ENCODE peak calls at places on chromosomes 6 and 20, in seven cellular contexts. P is skeletal muscle cell; G is activated CD4-positive, alpha-beta T cell treated with anti-CD3 and anti-CD28 coated beads, Interleukin-2, amount 50 U/mL, for 1 hour; X is cardiac septum; L is cardiac muscle cell; M is activated CD4-positive, CD25-positive, alpha-beta regulatory T cell treated with anti-CD3 and anti-CD28 coated beads, Interleukin-2, amount 50 U/mL, for 16 hours; Q is hypothalamus. R is an unnamed sample.

GRCh38 chr20:49161428-49162152 is 26.5 kb downstream of the STAU1 start:
- DNase-seq in P (no peak), G (no peak), X (no peak), L (no peak), M (no peak), Q (no peak), R (no peak)

GRCh38 chr6:150567360-150567759 is 32.3 kb upstream of the PLEKHG1 start:
- DNase-seq in P (no peak), G (no peak), X (no peak), L (peak), M (no peak), Q (no peak), R (no peak)

GRCh38 chr6:157271441-157271840 is 51.9 kb downstream of the TMEM242 start:
- DNase-seq in P (no peak), G (no peak), X (peak), L (no peak), M (no peak), Q (no peak), R (no peak)

GRCh38 chr6:69090132-69090531 is 455.1 kb downstream of the ADGRB3 start:
- DNase-seq in P (peak), G (no peak), X (no peak), L (no peak), M (no peak), Q (no peak), R (no peak)

GRCh38 chr6:161437851-161438250 is 164.0 kb upstream of the AGPAT4 start:
- DNase-seq in P (peak), G (no peak), X (no peak), L (no peak), M (no peak), Q (no peak), R (no peak)

GRCh38 chr6:107917468-107918375 is 40.3 kb downstream of the SEC63 start:
- DNase-seq in P (no peak), G (no peak), X (no peak), L (peak), M (no peak), Q (no peak), R (no peak)

GRCh38 chr20:36320898-36321695 is 15.0 kb downstream of the DLGAP4 start:
- DNase-seq in P (no peak), G (no peak), X (no peak), L (no peak), M (no peak), Q (no peak), R (no peak)

GRCh38 chr20:32961956-32962517 is 42.2 kb downstream of the SUN5 start:
- DNase-seq in P (no peak), G (no peak), X (no peak), L (no peak), M (no peak), Q (no peak), R (no peak)

GRCh38 chr6:69796081-69796626 is 656 bp downstream of the LMBRD1 start:
- DNase-seq in P (peak), G (peak), X (no peak), L (no peak), M (peak), Q (no peak), R (no peak)

GRCh38 chr20:20073851-20074252 is 21.5 kb downstream of the CFAP61 start:
- DNase-seq in P (no peak), G (no peak), X (no peak), L (no peak), M (no peak), Q (no peak), R (no peak)

GRCh38 chr6:72631480-72631879 is 9.6 kb downstream of the KCNQ5 start:
- DNase-seq in P (no peak), G (no peak), X (no peak), L (no peak), M (no peak), Q (no peak), R (no peak)

GRCh38 chr20:49747707-49748524 is 34.2 kb upstream of the B4GALT5 start:
- DNase-seq in P (peak), G (no peak), X (peak), L (no peak), M (no peak), Q (peak), R (peak)

GRCh38 chr6:280775-281468 is 11.4 kb upstream of the DUSP22 start:
- DNase-seq in P (no peak), G (no peak), X (no peak), L (no peak), M (no peak), Q (no peak), R (no peak)

GRCh38 chr6:170282512-170283158 is 8.2 kb downstream of the DLL1 start:
- DNase-seq in P (no peak), G (no peak), X (peak), L (no peak), M (no peak), Q (no peak), R (no peak)

GRCh38 chr6:88952065-88952704 is 11.2 kb downstream of the RNGTT start:
- DNase-seq in P (no peak), G (no peak), X (no peak), L (no peak), M (no peak), Q (no peak), R (no peak)

GRCh38 chr6:27726620-27727023 is 185.6 kb downstream of the OR2B2 start:
- DNase-seq in P (no peak), G (no peak), X (no peak), L (no peak), M (no peak), Q (no peak), R (no peak)

GRCh38 chr20:20204326-20204725 is 152.0 kb downstream of the CFAP61 start:
- DNase-seq in P (no peak), G (no peak), X (no peak), L (no peak), M (no peak), Q (no peak), R (no peak)

GRCh38 chr6:104711371-104711770 is 148.3 kb downstream of the HACE1 start:
- DNase-seq in P (peak), G (no peak), X (no peak), L (no peak), M (no peak), Q (no peak), R (no peak)

GRCh38 chr6:125717120-125717731 is 32.2 kb upstream of the HEY2 start:
- DNase-seq in P (no peak), G (no peak), X (no peak), L (no peak), M (no peak), Q (no peak), R (no peak)

GRCh38 chr6:159686697-159687096 is 6.3 kb downstream of the SOD2 start:
- DNase-seq in P (no peak), G (no peak), X (no peak), L (no peak), M (no peak), Q (no peak), R (no peak)

GRCh38 chr20:49762940-49763766 is 49.5 kb upstream of the B4GALT5 start:
- DNase-seq in P (no peak), G (no peak), X (no peak), L (peak), M (no peak), Q (no peak), R (no peak)

GRCh38 chr6:127222418-127222817 is 44.2 kb upstream of the RNF146 start:
- DNase-seq in P (no peak), G (no peak), X (no peak), L (no peak), M (no peak), Q (no peak), R (no peak)

GRCh38 chr6:27168586-27169443 is 78.7 kb upstream of the PRSS16 start:
- DNase-seq in P (no peak), G (no peak), X (no peak), L (no peak), M (no peak), Q (no peak), R (no peak)

GRCh38 chr6:165571721-165572132 is 91.3 kb downstream of the PDE10A start:
- DNase-seq in P (no peak), G (no peak), X (no peak), L (peak), M (no peak), Q (no peak), R (no peak)

GRCh38 chr20:48102821-48103635 is 317.7 kb upstream of the SULF2 start:
- DNase-seq in P (no peak), G (no peak), X (no peak), L (no peak), M (no peak), Q (no peak), R (no peak)

GRCh38 chr20:42277203-42277602 is 659.0 kb upstream of the CHD6 start:
- DNase-seq in P (no peak), G (no peak), X (no peak), L (no peak), M (no peak), Q (peak), R (peak)

R was measured in nucleus accumbens.